ENCODE peak calls at places on chromosome 22, in four cellular contexts. S is posterior vena cava, O is LHCN-M2, H is foreskin fibroblast. G is an unnamed sample.

GRCh38 chr22:29157759-29158535 is 47.7 kb upstream of the EMID1 start:
- DNase-seq in O (no peak), S (peak; percentile 40), H (no peak), G (no peak)

GRCh38 chr22:46578251-46578823 is 40.9 kb upstream of the CELSR1 start:
- DNase-seq in H (no peak), O (no peak), S (peak; percentile 58), G (no peak)

GRCh38 chr22:23251445-23252093 is 71.3 kb downstream of the BCR start:
- DNase-seq in O (no peak), H (peak; percentile 41), S (no peak), G (no peak)

GRCh38 chr22:50148991-50149721 is 21.4 kb upstream of the PANX2 start:
- DNase-seq in H (peak; percentile 44), S (peak; percentile 87), O (peak; percentile 67), G (peak; percentile 28)

GRCh38 chr22:36379593-36380361 is 8.0 kb downstream of the MYH9 start:
- DNase-seq in O (peak; percentile 54), H (no peak), S (no peak), G (no peak)

GRCh38 chr22:42863349-42863911 is 6.4 kb upstream of the ARFGAP3 start:
- DNase-seq in S (no peak), O (peak; percentile 82), H (peak; percentile 50), G (peak; percentile 72)

GRCh38 chr22:11066458-11067285 is 4461.3 kb upstream of the OR11H1 start:
- DNase-seq in H (no peak), S (peak; percentile 89), O (no peak), G (no peak)

GRCh38 chr22:31491218-31491962 is 1.7 kb upstream of the EIF4ENIF1 start:
- DNase-seq in H (no peak), S (no peak), O (no peak), G (no peak)

GRCh38 chr22:47615051-47615450 is 852.6 kb downstream of the TBC1D22A start:
- DNase-seq in H (no peak), S (peak; percentile 56), O (no peak), G (no peak)

GRCh38 chr22:20802452-20802851 is 28.5 kb downstream of the SERPIND1 start:
- DNase-seq in H (no peak), O (no peak), S (no peak), G (no peak)

GRCh38 chr22:50169774-50170341 is 673 bp upstream of the PANX2 start:
- DNase-seq in S (peak; percentile 78), O (no peak), H (no peak), G (no peak)

GRCh38 chr22:45430871-45431270 is 17.4 kb downstream of the RIBC2 start:
- DNase-seq in H (no peak), S (peak; percentile 71), O (no peak), G (no peak)

GRCh38 chr22:21068681-21069276 is 23.0 kb downstream of the LRRC74B start:
- DNase-seq in S (peak; percentile 10), H (no peak), O (no peak), G (no peak)

GRCh38 chr22:32991353-32992115 is 66.6 kb downstream of the SYN3 start:
- DNase-seq in S (peak; percentile 87), O (no peak), H (no peak), G (peak; percentile 12)

GRCh38 chr22:45053094-45053493 is 43.3 kb upstream of the PHF21B start:
- DNase-seq in O (no peak), S (no peak), H (no peak), G (no peak)

GRCh38 chr22:50343541-50343935 is 411 bp downstream of the PPP6R2 start:
- DNase-seq in H (no peak), S (no peak), O (no peak), G (no peak)

GRCh38 chr22:47710135-47710534 is 947.7 kb downstream of the TBC1D22A start:
- DNase-seq in H (no peak), S (no peak), O (no peak), G (no peak)

GRCh38 chr22:39954584-39955055 is 5.6 kb upstream of the TMA7B start:
- DNase-seq in O (peak; percentile 33), S (no peak), H (peak; percentile 66), G (peak; percentile 88)

GRCh38 chr22:24580276-24580675 is 12.6 kb downstream of the LRRC75B start:
- DNase-seq in H (peak; percentile 73), S (no peak), O (peak; percentile 35), G (peak; percentile 87)

GRCh38 chr22:38230108-38230825 is 28.5 kb downstream of the MAFF start:
- DNase-seq in S (no peak), O (peak; percentile 43), H (peak; percentile 64), G (peak; percentile 47)

GRCh38 chr22:28907311-28908008 is 24.1 kb downstream of the ZNRF3 start:
- DNase-seq in O (peak; percentile 76), H (no peak), S (peak; percentile 13), G (peak; percentile 19)

GRCh38 chr22:26367402-26368245 is 61.4 kb upstream of the ASPHD2 start:
- DNase-seq in S (no peak), O (peak; percentile 31), H (peak; percentile 29), G (peak; percentile 34)

GRCh38 chr22:30427871-30428270 is 2.3 kb downstream of the MTFP1 start:
- DNase-seq in S (no peak), H (no peak), O (no peak), G (no peak)

GRCh38 chr22:39527481-39527961 is 5.0 kb downstream of the RPS19BP1 start:
- DNase-seq in O (no peak), S (no peak), H (no peak), G (no peak)

GRCh38 chr22:31243339-31244043 is 31.4 kb downstream of the LIMK2 start:
- DNase-seq in S (no peak), O (peak; percentile 45), H (no peak), G (no peak)

GRCh38 chr22:23402275-23403151 is 177.6 kb downstream of the IGLL1 start:
- DNase-seq in S (peak; percentile 81), H (peak; percentile 29), O (no peak), G (peak; percentile 55)

GRCh38 chr22:17703811-17704210 is 65.3 kb downstream of the BCL2L13 start:
- DNase-seq in O (no peak), H (peak; percentile 16), S (no peak), G (peak; percentile 34)